ENCODE peak calls at places on chromosomes 4 and X, in four cellular contexts. One of them, this sample, is unnamed.

GRCh38 chr4:4968161-4968757 is 51.0 kb downstream of the CYTL1 start:
- DNase-seq in GM12878: no peak
- DNase-seq in K562: no peak
- DNase-seq in HepG2: no peak
- DNase-seq in this sample: no peak

GRCh38 chrX:70554523-70554922 is 109.9 kb downstream of the DLG3 start:
- DNase-seq in K562: no peak
- DNase-seq in HepG2: no peak
- DNase-seq in GM12878: no peak
- DNase-seq in this sample: no peak

GRCh38 chr4:85166318-85166717 is 199.8 kb upstream of the WDFY3 start:
- DNase-seq in HepG2: no peak
- DNase-seq in K562: no peak
- DNase-seq in GM12878: no peak
- DNase-seq in this sample: no peak

GRCh38 chr4:8283631-8284121 is 14.1 kb downstream of the HTRA3 start:
- DNase-seq in K562: peak
- DNase-seq in HepG2: no peak
- DNase-seq in GM12878: no peak
- DNase-seq in this sample: no peak

GRCh38 chrX:53128097-53128749 is 34.3 kb downstream of the KANTR start:
- DNase-seq in K562: no peak
- DNase-seq in GM12878: no peak
- DNase-seq in HepG2: no peak
- DNase-seq in this sample: no peak

GRCh38 chr4:180932365-180933001 is 1310.7 kb upstream of the TENM3 start:
- DNase-seq in GM12878: no peak
- DNase-seq in K562: no peak
- DNase-seq in HepG2: no peak
- DNase-seq in this sample: no peak

GRCh38 chr4:156968479-156968984 is 3.1 kb downstream of the PDGFC start:
- DNase-seq in K562: peak
- DNase-seq in HepG2: peak
- DNase-seq in GM12878: no peak
- DNase-seq in this sample: peak

GRCh38 chr4:23297327-23297726 is 592.5 kb downstream of the PPARGC1A start:
- DNase-seq in HepG2: no peak
- DNase-seq in GM12878: no peak
- DNase-seq in K562: no peak
- DNase-seq in this sample: no peak

GRCh38 chr4:95038791-95039190 is 281.0 kb downstream of the BMPR1B start:
- DNase-seq in GM12878: no peak
- DNase-seq in HepG2: no peak
- DNase-seq in K562: no peak
- DNase-seq in this sample: no peak

GRCh38 chr4:159515314-159516025 is 412.6 kb downstream of the RAPGEF2 start:
- DNase-seq in HepG2: no peak
- DNase-seq in K562: no peak
- DNase-seq in GM12878: no peak
- DNase-seq in this sample: no peak

GRCh38 chrX:77788050-77788449 is 2.0 kb upstream of the ATRX start:
- DNase-seq in GM12878: no peak
- DNase-seq in K562: peak
- DNase-seq in HepG2: peak
- DNase-seq in this sample: no peak

GRCh38 chr4:66558651-66559050 is 888.4 kb upstream of the EPHA5 start:
- DNase-seq in K562: no peak
- DNase-seq in HepG2: no peak
- DNase-seq in GM12878: no peak
- DNase-seq in this sample: no peak

GRCh38 chr4:141347738-141348524 is 127.2 kb downstream of the ZNF330 start:
- DNase-seq in GM12878: no peak
- DNase-seq in HepG2: no peak
- DNase-seq in K562: no peak
- DNase-seq in this sample: no peak

GRCh38 chr4:71545168-71545567 is 206.3 kb downstream of the SLC4A4 start:
- DNase-seq in K562: no peak
- DNase-seq in HepG2: no peak
- DNase-seq in GM12878: no peak
- DNase-seq in this sample: peak

GRCh38 chr4:70746179-70746839 is 24.5 kb downstream of the RUFY3 start:
- DNase-seq in K562: no peak
- DNase-seq in HepG2: no peak
- DNase-seq in GM12878: no peak
- DNase-seq in this sample: no peak

GRCh38 chr4:158290912-158291311 is 80.6 kb downstream of the TMEM144 start:
- DNase-seq in HepG2: no peak
- DNase-seq in K562: no peak
- DNase-seq in GM12878: no peak
- DNase-seq in this sample: no peak

GRCh38 chrX:116281106-116281505 is 110.6 kb downstream of the AGTR2 start:
- DNase-seq in K562: no peak
- DNase-seq in GM12878: no peak
- DNase-seq in HepG2: no peak
- DNase-seq in this sample: no peak

GRCh38 chr4:13876151-13876550 is 248.6 kb upstream of the BOD1L1 start:
- DNase-seq in GM12878: no peak
- DNase-seq in K562: no peak
- DNase-seq in HepG2: no peak
- DNase-seq in this sample: no peak

GRCh38 chrX:35150642-35151239 is 208.1 kb downstream of the FAM47B start:
- DNase-seq in K562: no peak
- DNase-seq in HepG2: no peak
- DNase-seq in GM12878: no peak
- DNase-seq in this sample: no peak

GRCh38 chr4:99507762-99508161 is 3.1 kb upstream of the C4orf17 start:
- DNase-seq in K562: no peak
- DNase-seq in GM12878: no peak
- DNase-seq in HepG2: no peak
- DNase-seq in this sample: no peak

GRCh38 chr4:188986271-188986689 is 847.0 kb downstream of the TRIML1 start:
- DNase-seq in K562: no peak
- DNase-seq in GM12878: no peak
- DNase-seq in HepG2: peak
- DNase-seq in this sample: no peak

GRCh38 chr4:107258359-107258758 is 222.2 kb upstream of the DKK2 start:
- DNase-seq in HepG2: no peak
- DNase-seq in GM12878: no peak
- DNase-seq in K562: no peak
- DNase-seq in this sample: no peak

GRCh38 chrX:103329991-103330390 is at the start of gene TCEAL7:
- DNase-seq in GM12878: no peak
- DNase-seq in K562: no peak
- DNase-seq in HepG2: no peak
- DNase-seq in this sample: no peak

GRCh38 chr4:88457307-88458090 is 580 bp downstream of the HERC5 start:
- DNase-seq in K562: no peak
- DNase-seq in GM12878: no peak
- DNase-seq in HepG2: no peak
- DNase-seq in this sample: peak

DNA sequence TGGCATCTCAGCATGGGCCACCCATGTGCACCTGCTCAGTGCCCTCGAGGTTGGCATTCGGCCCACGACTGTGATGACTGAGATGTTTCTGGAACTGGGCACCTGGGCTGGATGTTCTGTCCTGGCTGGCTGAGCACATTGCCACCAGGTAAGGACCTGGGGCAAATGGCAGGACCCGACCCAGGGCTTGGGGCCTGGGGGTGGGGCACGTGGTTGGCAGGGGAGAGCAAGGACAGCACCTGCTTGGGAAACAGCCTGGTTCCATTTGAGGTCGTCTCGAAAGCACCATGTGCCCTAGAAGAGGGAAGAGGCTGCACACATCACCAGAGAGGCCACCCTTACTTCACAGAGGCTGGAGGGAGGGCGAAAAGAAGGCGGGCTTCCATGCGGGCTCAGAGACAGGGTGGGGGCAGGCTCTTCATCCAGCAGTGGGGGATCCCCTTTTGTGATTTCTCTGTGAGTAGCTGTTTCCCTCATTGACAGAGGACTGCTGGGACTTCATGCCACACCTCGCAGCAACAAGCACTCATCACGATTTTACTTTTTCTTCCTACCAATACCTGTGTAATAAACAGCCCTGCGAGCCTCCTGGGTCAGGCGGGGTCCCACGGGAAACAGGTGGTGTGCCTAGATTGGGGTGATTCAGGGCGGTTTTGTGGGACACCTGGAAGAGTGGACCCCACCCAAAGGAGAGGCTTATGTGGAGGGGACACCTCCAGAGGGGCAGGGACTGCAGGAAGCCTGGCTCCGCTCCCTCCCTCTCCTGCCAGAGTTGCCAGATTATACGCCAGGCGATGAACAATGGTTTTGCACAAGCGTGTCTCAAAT is 12.0 kb downstream of the TMEM187 start:
- DNase-seq in K562: peak
- DNase-seq in HepG2: no peak
- DNase-seq in GM12878: no peak
- DNase-seq in this sample: no peak
- TF ChIP-seq FOXM1 in K562: no peak
- TF ChIP-seq FOXM1 in HepG2: no peak
- TF ChIP-seq FOXM1 in GM12878: no peak
- TF ChIP-seq FOXM1 in this sample: no peak

DNA sequence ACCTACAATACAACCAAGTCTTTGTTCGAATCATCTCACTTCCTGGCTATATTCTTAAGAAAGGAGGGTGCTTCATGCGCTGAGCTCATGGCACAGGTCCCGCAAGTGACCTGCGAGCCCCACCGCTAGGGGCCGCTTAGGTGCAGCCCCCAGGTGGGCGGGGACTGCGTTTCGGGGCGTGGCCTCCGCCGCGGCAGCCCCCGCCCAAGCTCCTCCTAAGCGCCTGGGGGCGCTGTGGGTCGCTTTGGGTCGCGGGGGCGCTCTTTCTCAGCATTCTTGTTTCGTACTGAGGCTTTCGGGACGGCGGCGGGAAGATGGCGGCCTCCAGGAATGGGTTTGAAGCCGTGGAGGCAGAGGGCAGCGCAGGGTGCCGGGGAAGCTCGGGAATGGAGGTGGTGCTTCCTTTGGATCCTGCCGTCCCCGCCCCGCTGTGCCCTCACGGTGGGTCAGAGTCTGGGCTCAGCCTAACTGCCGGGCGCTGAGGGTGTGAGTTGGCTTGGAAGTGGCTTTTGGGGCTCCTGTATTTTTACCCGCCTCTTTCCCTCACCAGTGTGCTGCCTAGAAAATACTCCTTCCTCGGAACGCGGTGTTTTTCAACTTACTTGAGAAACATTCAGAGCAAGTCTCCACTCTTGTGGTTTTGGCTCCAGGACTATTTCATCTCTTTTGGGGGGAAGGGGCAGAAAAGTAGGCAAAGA is at the start of gene ZCCHC4:
- DNase-seq in K562: peak
- DNase-seq in GM12878: peak
- DNase-seq in HepG2: peak
- DNase-seq in this sample: peak
- TF ChIP-seq BHLHE40 in K562: peak
- TF ChIP-seq BHLHE40 in GM12878: peak
- TF ChIP-seq BHLHE40 in HepG2: peak
- TF ChIP-seq BHLHE40 in this sample: no peak

DNA sequence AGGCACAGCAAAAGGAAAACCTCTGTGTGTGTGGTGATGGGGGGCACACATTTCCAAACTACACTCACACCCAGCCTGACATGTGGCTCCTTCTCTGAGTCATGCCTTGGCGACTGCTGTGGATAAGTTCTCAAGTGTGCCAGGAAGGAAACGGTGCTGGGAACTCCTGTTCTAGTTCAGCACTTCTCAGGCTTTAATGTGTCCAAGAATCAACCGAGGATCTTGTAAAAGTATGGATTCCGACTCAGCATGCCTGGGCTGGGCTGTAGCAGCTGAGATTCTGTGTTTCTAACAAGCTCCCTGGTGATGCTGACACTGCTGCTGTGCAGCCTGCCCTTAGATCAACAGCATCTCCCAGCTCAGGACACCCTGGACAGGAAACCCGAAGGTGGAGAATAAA is 20.2 kb downstream of the CLNK start:
- DNase-seq in GM12878: no peak
- DNase-seq in K562: no peak
- DNase-seq in HepG2: no peak
- DNase-seq in this sample: no peak
- TF ChIP-seq FOXM1 in GM12878: no peak
- TF ChIP-seq FOXM1 in K562: no peak
- TF ChIP-seq FOXM1 in HepG2: no peak
- TF ChIP-seq FOXM1 in this sample: no peak

GRCh38 chr4:110904435-110905050 is 281.7 kb upstream of the PITX2 start:
- DNase-seq in GM12878: no peak
- DNase-seq in K562: no peak
- DNase-seq in HepG2: no peak
- DNase-seq in this sample: peak

GRCh38 chr4:110900206-110900769 is 277.4 kb upstream of the PITX2 start:
- DNase-seq in K562: no peak
- DNase-seq in HepG2: no peak
- DNase-seq in GM12878: no peak
- DNase-seq in this sample: no peak

GRCh38 chr4:110897779-110898178 is 274.9 kb upstream of the PITX2 start:
- DNase-seq in K562: no peak
- DNase-seq in GM12878: no peak
- DNase-seq in HepG2: no peak
- DNase-seq in this sample: no peak

GRCh38 chr4:110898290-110898689 is 275.4 kb upstream of the PITX2 start:
- DNase-seq in GM12878: no peak
- DNase-seq in HepG2: no peak
- DNase-seq in K562: no peak
- DNase-seq in this sample: no peak

DNA sequence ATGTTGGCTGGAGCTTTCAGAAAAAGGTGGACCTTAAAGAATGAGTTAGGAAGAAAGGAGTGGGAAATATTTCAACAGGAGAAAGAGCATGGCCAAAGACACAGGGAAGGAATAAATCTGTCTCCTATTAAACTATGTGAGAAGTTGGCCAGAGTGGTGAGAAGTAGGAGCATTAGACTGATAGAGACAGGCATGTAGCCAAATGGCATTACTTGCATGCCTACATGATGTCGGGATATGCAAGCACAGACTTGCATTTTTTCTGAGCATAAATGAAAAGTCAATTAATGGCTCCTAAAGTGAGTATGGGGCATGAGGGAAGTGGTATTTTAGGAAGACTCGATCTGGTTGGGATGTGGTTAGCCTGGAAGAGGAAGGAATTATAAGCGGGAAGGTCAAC is 279.6 kb upstream of the PITX2 start:
- DNase-seq in HepG2: no peak
- DNase-seq in GM12878: no peak
- DNase-seq in K562: no peak
- DNase-seq in this sample: no peak
- TF ChIP-seq BHLHE40 in HepG2: no peak
- TF ChIP-seq BHLHE40 in GM12878: no peak
- TF ChIP-seq BHLHE40 in K562: no peak
- TF ChIP-seq BHLHE40 in this sample: no peak